ENCODE peak calls at places on chromosomes 12 and 14, in four cellular contexts. One of them, this sample, is unnamed.

GRCh38 chr12:43289412-43289811 is 262.6 kb downstream of the ADAMTS20 start:
- DNase-seq in IMR-90: peak
- DNase-seq in adrenal gland: peak
- DNase-seq in right lobe of liver: no peak
- DNase-seq in this sample: peak

GRCh38 chr14:36238666-36239363 is 62.3 kb upstream of the PTCSC3 start:
- DNase-seq in right lobe of liver: no peak
- DNase-seq in IMR-90: peak
- DNase-seq in adrenal gland: no peak
- DNase-seq in this sample: no peak

GRCh38 chr14:106442857-106443256 is 916.5 kb downstream of the TMEM121 start:
- DNase-seq in right lobe of liver: no peak
- DNase-seq in IMR-90: no peak
- DNase-seq in adrenal gland: no peak
- DNase-seq in this sample: no peak

GRCh38 chr14:54026671-54027070 is 70.0 kb upstream of the BMP4 start:
- DNase-seq in right lobe of liver: no peak
- DNase-seq in IMR-90: no peak
- DNase-seq in adrenal gland: no peak
- DNase-seq in this sample: no peak

GRCh38 chr14:76129851-76130576 is 21.7 kb upstream of the GPATCH2L start:
- DNase-seq in right lobe of liver: no peak
- DNase-seq in adrenal gland: no peak
- DNase-seq in IMR-90: no peak
- DNase-seq in this sample: no peak

GRCh38 chr12:128911861-128912260 is 58.6 kb downstream of the GLT1D1 start:
- DNase-seq in IMR-90: no peak
- DNase-seq in adrenal gland: no peak
- DNase-seq in right lobe of liver: no peak
- DNase-seq in this sample: no peak

GRCh38 chr12:58046281-58046680 is 104.9 kb downstream of the ATP23 start:
- DNase-seq in adrenal gland: no peak
- DNase-seq in right lobe of liver: no peak
- DNase-seq in IMR-90: no peak
- DNase-seq in this sample: no peak

GRCh38 chr14:21431126-21431525 is 24.8 kb downstream of the CHD8 start:
- DNase-seq in right lobe of liver: no peak
- DNase-seq in adrenal gland: no peak
- DNase-seq in IMR-90: no peak
- DNase-seq in this sample: no peak

GRCh38 chr12:51914034-51914923 is 7.0 kb downstream of the ACVRL1 start:
- DNase-seq in IMR-90: no peak
- DNase-seq in right lobe of liver: no peak
- DNase-seq in adrenal gland: no peak
- DNase-seq in this sample: no peak

GRCh38 chr12:116077431-116077830 is 200.1 kb downstream of the MED13L start:
- DNase-seq in IMR-90: no peak
- DNase-seq in right lobe of liver: no peak
- DNase-seq in adrenal gland: no peak
- DNase-seq in this sample: no peak

GRCh38 chr12:14560904-14561574 is 6.6 kb downstream of the PLBD1 start:
- DNase-seq in right lobe of liver: peak
- DNase-seq in adrenal gland: no peak
- DNase-seq in IMR-90: no peak
- DNase-seq in this sample: no peak

GRCh38 chr12:116675339-116676107 is 62.3 kb downstream of the SPRING1 start:
- DNase-seq in adrenal gland: no peak
- DNase-seq in IMR-90: no peak
- DNase-seq in right lobe of liver: no peak
- DNase-seq in this sample: no peak

GRCh38 chr14:65824285-65824977 is 411.9 kb downstream of the FUT8 start:
- DNase-seq in right lobe of liver: peak
- DNase-seq in IMR-90: peak
- DNase-seq in adrenal gland: peak
- DNase-seq in this sample: peak

GRCh38 chr12:65308001-65308400 is 29.5 kb downstream of the MSRB3 start:
- DNase-seq in adrenal gland: no peak
- DNase-seq in right lobe of liver: no peak
- DNase-seq in IMR-90: peak
- DNase-seq in this sample: no peak

GRCh38 chr12:57135939-57136338 is 7.7 kb downstream of the LRP1 start:
- DNase-seq in adrenal gland: no peak
- DNase-seq in right lobe of liver: no peak
- DNase-seq in IMR-90: peak
- DNase-seq in this sample: peak

GRCh38 chr12:78271546-78271945 is 440.9 kb downstream of the NAV3 start:
- DNase-seq in right lobe of liver: no peak
- DNase-seq in adrenal gland: no peak
- DNase-seq in IMR-90: peak
- DNase-seq in this sample: no peak

GRCh38 chr14:36633580-36633979 is 28.1 kb upstream of the PAX9 start:
- DNase-seq in IMR-90: no peak
- DNase-seq in right lobe of liver: no peak
- DNase-seq in adrenal gland: no peak
- DNase-seq in this sample: no peak

GRCh38 chr12:65826513-65827171 is 2.4 kb downstream of the HMGA2 start:
- DNase-seq in adrenal gland: no peak
- DNase-seq in IMR-90: peak
- DNase-seq in right lobe of liver: no peak
- DNase-seq in this sample: no peak

DNA sequence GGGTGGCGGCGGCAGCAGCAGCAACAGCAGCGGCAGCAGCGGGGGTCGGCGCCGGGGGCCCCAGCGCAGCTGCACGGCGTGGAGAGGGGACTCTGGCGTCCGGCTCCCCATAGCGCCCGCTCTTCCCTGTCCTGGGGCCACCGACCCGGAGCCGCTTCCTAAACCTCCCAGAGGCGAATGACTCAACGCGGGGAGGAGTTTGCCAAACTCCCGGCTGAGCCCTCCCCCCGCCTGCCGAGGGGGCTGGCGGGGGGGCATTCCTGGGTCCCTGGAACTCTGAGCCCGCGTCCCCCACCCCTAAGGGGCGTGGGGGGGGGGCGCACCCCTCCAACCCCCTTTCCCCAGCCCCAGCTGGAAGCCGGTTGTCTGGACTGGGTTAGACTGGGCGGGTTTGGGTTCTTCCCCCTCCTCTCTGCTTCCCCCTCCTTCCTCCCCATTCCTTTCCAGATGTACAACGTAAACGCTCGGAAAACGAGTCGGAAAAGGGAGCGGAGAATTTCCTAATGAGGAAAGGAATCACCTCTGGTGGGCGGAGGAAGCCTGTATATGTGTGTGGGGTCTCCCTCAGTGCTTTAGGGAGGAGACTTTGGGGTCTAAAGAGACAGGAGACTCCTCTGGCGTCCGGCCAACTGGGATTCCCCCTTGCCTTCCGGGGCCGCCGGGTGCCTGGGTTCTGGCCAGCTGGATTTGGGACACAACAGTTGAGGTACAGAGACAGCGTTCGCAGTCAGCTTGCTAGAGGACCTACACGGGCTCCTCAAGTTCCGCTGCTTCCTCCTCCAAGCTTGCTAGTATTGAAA is at the start of gene ITGA5:
- DNase-seq in IMR-90: peak
- DNase-seq in adrenal gland: peak
- DNase-seq in right lobe of liver: peak
- DNase-seq in this sample: peak
- TF ChIP-seq POLR2A in IMR-90: peak
- TF ChIP-seq POLR2A in adrenal gland: peak
- TF ChIP-seq POLR2A in right lobe of liver: peak
- TF ChIP-seq POLR2A in this sample: peak

GRCh38 chr14:64542839-64543207 is 2.3 kb downstream of the HSPA2 start:
- DNase-seq in IMR-90: no peak
- DNase-seq in right lobe of liver: no peak
- DNase-seq in adrenal gland: no peak
- DNase-seq in this sample: no peak

GRCh38 chr14:64540208-64541202 is at the start of gene HSPA2:
- DNase-seq in IMR-90: peak
- DNase-seq in adrenal gland: peak
- DNase-seq in right lobe of liver: peak
- DNase-seq in this sample: peak

GRCh38 chr14:64541971-64542838 is 1.7 kb downstream of the HSPA2 start:
- DNase-seq in IMR-90: no peak
- DNase-seq in adrenal gland: peak
- DNase-seq in right lobe of liver: no peak
- DNase-seq in this sample: no peak

GRCh38 chr14:64539186-64539552 is 1.4 kb upstream of the HSPA2 start:
- DNase-seq in right lobe of liver: no peak
- DNase-seq in adrenal gland: no peak
- DNase-seq in IMR-90: no peak
- DNase-seq in this sample: no peak

DNA sequence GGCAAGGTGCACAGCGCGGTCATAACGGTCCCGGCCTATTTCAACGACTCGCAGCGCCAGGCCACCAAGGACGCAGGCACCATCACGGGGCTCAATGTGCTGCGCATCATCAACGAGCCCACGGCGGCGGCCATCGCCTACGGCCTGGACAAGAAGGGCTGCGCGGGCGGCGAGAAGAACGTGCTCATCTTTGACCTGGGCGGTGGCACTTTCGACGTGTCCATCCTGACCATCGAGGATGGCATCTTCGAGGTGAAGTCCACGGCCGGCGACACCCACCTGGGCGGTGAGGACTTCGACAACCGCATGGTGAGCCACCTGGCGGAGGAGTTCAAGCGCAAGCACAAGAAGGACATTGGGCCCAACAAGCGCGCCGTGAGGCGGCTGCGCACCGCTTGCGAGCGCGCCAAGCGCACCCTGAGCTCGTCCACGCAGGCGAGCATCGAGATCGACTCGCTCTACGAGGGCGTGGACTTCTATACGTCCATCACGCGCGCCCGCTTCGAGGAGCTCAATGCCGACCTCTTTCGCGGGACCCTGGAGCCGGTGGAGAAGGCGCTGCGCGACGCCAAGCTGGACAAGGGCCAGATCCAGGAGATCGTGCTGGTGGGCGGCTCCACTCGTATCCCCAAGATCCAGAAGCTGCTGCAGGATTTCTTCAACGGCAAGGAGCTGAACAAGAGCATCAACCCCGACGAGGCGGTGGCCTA is 875 bp downstream of the HSPA2 start:
- DNase-seq in adrenal gland: peak
- DNase-seq in IMR-90: no peak
- DNase-seq in right lobe of liver: peak
- DNase-seq in this sample: peak
- H3K4me3 ChIP-seq in adrenal gland: no peak
- H3K4me3 ChIP-seq in IMR-90: peak
- H3K4me3 ChIP-seq in right lobe of liver: peak
- H3K4me3 ChIP-seq in this sample: peak

DNA sequence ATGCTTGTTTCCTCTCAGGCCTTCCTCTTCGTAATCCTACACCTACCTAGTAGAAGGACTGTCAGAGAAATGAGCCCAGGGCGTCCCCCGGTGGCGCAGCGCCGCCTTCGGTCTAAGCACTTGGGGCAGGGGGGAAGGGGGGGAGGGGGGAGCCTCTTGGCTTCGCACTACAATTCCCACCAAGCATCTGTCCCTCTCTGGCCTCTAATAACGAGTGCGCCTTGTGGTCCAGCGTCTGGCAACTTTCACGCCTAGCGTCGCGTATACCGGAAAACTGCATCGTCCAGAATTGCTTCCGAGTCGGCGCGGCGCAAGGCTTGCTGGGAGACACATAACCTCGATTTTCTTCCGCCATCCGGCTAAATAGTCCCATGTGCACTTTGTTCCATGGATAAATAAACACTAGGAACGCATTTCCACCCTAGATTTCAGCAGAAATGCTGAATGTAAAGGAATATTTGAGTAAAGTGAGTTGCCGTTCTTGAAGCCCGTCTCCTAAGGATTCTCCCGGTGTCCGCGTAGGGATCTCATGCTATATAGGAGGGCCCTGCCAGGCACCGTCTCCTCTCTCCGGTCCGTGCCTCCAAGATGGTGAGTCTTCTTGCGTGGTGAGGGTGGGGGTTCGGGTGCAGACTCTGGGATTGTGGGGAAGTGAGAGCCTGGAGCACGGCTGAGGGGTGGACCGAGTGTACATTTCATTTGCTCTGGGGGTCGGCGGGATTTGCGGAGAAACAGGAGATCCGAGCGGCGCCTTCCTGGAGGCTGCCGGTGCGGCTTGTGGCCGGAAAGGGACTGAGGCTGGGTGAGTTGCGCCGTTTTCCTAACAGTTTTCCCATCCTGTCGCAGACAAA is at the start of gene RPS26:
- DNase-seq in IMR-90: peak
- DNase-seq in adrenal gland: peak
- DNase-seq in right lobe of liver: peak
- DNase-seq in this sample: peak
- TF ChIP-seq CTCF in IMR-90: peak
- TF ChIP-seq CTCF in adrenal gland: peak
- TF ChIP-seq CTCF in right lobe of liver: peak
- TF ChIP-seq CTCF in this sample: no peak

GRCh38 chr14:52703225-52703624 is 3.8 kb upstream of the PSMC6 start:
- DNase-seq in adrenal gland: peak
- DNase-seq in right lobe of liver: no peak
- DNase-seq in IMR-90: peak
- DNase-seq in this sample: no peak

GRCh38 chr14:52703664-52704063 is 3.3 kb upstream of the PSMC6 start:
- DNase-seq in adrenal gland: no peak
- DNase-seq in right lobe of liver: no peak
- DNase-seq in IMR-90: no peak
- DNase-seq in this sample: no peak

GRCh38 chr14:52706286-52706685 is 714 bp upstream of the PSMC6 start:
- DNase-seq in adrenal gland: no peak
- DNase-seq in IMR-90: peak
- DNase-seq in right lobe of liver: no peak
- DNase-seq in this sample: no peak

GRCh38 chr14:52711666-52712065 is 4.7 kb downstream of the PSMC6 start:
- DNase-seq in right lobe of liver: no peak
- DNase-seq in adrenal gland: no peak
- DNase-seq in IMR-90: peak
- DNase-seq in this sample: no peak

DNA sequence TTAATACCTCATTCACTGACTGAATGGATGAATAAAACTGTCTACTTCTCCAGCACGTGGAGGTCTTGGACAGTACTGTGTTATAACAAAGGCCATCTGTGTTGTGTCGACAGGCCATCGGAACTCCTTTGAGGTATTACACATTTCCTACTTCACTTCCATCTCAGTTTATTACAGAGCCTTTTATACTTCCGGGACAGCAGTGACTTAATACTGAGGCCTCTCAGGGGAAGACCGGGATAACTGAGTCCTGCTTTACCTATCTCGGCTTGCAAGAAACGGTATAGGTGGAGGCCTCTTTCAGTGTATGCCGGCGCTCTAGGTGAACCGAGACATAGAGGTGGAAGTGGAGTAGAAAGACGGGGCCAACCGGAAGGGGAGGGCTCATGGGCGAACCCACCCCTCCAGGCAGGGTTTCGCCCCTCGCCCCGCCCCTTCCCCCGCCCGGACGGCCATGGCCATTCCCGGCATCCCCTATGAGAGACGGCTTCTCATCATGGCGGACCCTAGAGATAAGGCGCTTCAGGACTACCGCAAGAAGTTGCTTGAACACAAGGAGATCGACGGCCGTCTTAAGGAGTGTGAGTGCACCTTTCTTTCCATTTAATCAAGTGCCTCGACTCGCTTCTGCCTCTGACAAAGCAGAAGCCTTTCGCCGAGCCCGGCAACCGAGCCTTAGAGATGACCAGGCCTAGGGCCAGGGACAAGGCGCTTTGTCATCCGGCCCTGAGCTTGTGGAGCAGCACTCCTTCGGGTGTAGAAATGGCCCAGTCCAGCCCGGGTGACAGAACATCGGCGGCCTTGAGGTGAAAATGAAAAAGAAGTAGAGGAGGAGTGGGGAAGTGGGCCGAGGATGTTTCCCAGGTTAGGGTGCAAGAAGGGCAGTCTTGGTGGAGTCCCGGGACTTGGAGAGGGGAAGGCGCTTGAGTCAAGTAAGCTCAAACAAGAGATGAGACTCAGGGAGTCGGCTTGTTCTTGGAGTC is at the start of gene PSMC6:
- DNase-seq in right lobe of liver: peak
- DNase-seq in IMR-90: peak
- DNase-seq in adrenal gland: peak
- DNase-seq in this sample: peak
- TF ChIP-seq POLR2A in right lobe of liver: peak
- TF ChIP-seq POLR2A in IMR-90: peak
- TF ChIP-seq POLR2A in adrenal gland: peak
- TF ChIP-seq POLR2A in this sample: peak